ENCODE peak calls at places on chromosomes 16 and 17, in five cellular contexts. G is activated B cell treated with CpG ODN at 0.5 μM for 24 hours; E is neural crest cell; Q is HFFc6; Z is CD4-positive, alpha-beta T cell. X is an unnamed sample.

GRCh38 chr16:23009075-23009474 is 140.2 kb downstream of the USP31 start:
- DNase-seq in G (no peak), E (no peak), Q (no peak), Z (no peak), X (no peak)

GRCh38 chr17:42670925-42671657 is 5.7 kb downstream of the PLEKHH3 start:
- DNase-seq in G (no peak), E (no peak), Q (no peak), Z (no peak), X (no peak)

GRCh38 chr16:74726736-74727135 is 26.1 kb upstream of the MLKL start:
- DNase-seq in G (no peak), E (peak; percentile 48), Q (no peak), Z (no peak), X (no peak)

GRCh38 chr17:49762148-49762941 is 1.6 kb downstream of the FAM117A start:
- DNase-seq in G (no peak), E (no peak), Q (no peak), Z (no peak), X (no peak)

GRCh38 chr16:72836181-72836580 is 211.7 kb downstream of the ZFHX3 start:
- DNase-seq in G (no peak), E (no peak), Q (no peak), Z (no peak), X (no peak)

GRCh38 chr17:80836971-80837481 is 154.6 kb upstream of the CHMP6 start:
- DNase-seq in G (no peak), E (no peak), Q (no peak), Z (no peak), X (no peak)

GRCh38 chr16:75402821-75403475 is 30.4 kb downstream of the CFDP1 start:
- DNase-seq in G (no peak), E (no peak), Q (peak; percentile 35), Z (no peak), X (no peak)

GRCh38 chr17:41215681-41216080 is 10.8 kb upstream of the KRTAP9-2 start:
- DNase-seq in G (no peak), E (no peak), Q (no peak), Z (no peak), X (no peak)

GRCh38 chr17:49691677-49692191 is 13.8 kb upstream of the SPOP start:
- DNase-seq in G (no peak), E (no peak), Q (no peak), Z (no peak), X (no peak)

GRCh38 chr16:70429888-70430666 is 8.8 kb downstream of the ST3GAL2 start:
- DNase-seq in G (peak; percentile 60), E (no peak), Q (no peak), Z (no peak), X (no peak)

GRCh38 chr16:17591655-17592405 is 121.1 kb upstream of the XYLT1 start:
- DNase-seq in G (no peak), E (no peak), Q (no peak), Z (peak; percentile 5), X (no peak)
- TF ChIP-seq CTCF in G (no peak), E (no peak), Q (peak; percentile 14), Z (no peak), X (no peak)

GRCh38 chr16:17658881-17659280 is 188.1 kb upstream of the XYLT1 start:
- DNase-seq in G (no peak), E (no peak), Q (no peak), Z (no peak), X (no peak)
- TF ChIP-seq CTCF in G (no peak), E (no peak), Q (no peak), Z (no peak), X (no peak)

DNA sequence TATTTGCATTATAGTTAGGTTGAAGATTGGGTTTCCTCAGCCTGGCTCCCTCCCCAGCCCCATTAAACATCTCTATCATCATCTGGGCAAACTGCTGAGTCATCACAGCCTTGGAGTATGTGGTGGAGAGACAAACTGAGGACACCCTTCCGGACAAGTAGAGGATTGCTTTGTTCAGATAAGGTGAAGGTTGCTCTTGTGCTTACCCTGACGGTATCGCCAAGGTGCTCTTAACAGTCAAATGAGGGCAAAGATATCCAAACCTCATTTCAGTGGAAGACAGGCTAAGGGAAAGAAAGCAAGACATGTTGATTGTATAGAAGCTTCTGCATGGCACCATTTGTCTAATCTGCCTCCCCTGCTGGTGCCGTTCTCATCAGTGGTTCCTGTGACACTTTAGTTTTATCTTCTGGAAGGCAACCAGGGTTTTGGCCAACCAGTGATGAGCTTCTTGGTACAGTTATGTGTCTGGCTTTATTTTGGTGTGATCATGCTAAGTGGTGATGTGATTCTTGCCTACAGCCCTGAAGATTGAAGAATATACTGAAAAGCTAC is 56.9 kb upstream of the LGALS9 start:
- DNase-seq in G (no peak), E (no peak), Q (peak; percentile 25), Z (no peak), X (no peak)
- TF ChIP-seq CTCF in G (no peak), E (no peak), Q (no peak), Z (no peak), X (no peak)

GRCh38 chr17:13909901-13910519 is 159.3 kb upstream of the COX10 start:
- DNase-seq in G (no peak), E (no peak), Q (no peak), Z (no peak), X (no peak)
- TF ChIP-seq CTCF in G (no peak), E (no peak), Q (peak; percentile 26), Z (no peak), X (peak; percentile 10)

GRCh38 chr17:17146791-17147406 is 59.2 kb downstream of the PLD6 start:
- DNase-seq in G (no peak), E (no peak), Q (no peak), Z (no peak), X (no peak)
- TF ChIP-seq CTCF in G (no peak), E (peak; percentile 47), Q (peak; percentile 55), Z (peak; percentile 13), X (peak; percentile 26)

GRCh38 chr17:44084131-44084538 is 13.6 kb downstream of the G6PC3 start:
- DNase-seq in G (no peak), E (no peak), Q (no peak), Z (no peak), X (no peak)
- TF ChIP-seq CTCF in G (no peak), E (peak; percentile 46), Q (peak; percentile 75), Z (no peak), X (peak; percentile 46)

DNA sequence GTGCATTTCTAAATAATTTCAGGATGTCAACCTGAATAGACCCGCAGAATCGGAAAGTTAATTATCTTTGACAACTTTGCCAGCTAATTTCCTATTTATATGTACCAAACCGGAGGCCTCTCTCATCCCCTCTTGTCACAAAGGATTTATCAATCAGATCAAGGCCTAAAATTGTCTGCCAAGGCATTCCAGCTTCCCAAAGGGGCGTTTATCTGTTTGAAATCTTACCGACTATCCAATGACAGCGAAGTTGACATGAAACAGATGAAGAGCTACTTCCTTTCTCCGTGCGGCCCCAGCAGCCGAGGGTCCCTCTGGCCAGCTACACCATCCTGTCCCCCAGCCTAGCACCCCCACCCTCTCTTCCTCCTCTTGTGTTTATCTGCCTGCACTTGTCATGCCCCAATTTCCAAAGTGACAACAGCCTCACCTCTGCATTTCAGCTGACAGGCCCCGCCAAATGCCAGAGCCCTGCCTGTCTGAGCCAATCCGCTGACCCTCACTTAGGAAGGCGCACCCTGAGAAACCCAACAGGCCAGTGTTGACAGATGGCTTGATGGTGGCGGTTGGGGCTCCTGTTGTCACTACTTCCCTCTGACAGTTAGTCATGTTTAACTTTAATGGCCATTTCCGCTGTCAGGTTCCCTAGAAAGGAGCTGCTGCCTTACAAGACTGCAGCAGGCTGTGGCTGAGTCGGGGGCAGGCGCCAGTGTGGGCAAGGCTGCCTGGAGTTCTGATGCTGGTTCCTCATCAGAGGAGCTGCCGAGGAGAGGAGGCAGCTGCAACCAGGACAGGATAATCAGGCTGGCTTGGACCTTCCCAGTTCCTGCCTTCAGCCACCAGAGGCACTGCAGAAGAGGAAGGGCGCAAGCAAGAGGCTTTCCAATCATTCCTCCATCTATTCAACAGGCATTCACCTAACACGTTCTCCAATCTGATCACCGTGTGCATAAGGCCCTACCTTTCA is 223.4 kb upstream of the DYNLRB2 start:
- DNase-seq in G (no peak), E (no peak), Q (no peak), Z (no peak), X (no peak)
- TF ChIP-seq CTCF in G (no peak), E (peak; percentile 39), Q (peak; percentile 65), Z (no peak), X (peak; percentile 30)

DNA sequence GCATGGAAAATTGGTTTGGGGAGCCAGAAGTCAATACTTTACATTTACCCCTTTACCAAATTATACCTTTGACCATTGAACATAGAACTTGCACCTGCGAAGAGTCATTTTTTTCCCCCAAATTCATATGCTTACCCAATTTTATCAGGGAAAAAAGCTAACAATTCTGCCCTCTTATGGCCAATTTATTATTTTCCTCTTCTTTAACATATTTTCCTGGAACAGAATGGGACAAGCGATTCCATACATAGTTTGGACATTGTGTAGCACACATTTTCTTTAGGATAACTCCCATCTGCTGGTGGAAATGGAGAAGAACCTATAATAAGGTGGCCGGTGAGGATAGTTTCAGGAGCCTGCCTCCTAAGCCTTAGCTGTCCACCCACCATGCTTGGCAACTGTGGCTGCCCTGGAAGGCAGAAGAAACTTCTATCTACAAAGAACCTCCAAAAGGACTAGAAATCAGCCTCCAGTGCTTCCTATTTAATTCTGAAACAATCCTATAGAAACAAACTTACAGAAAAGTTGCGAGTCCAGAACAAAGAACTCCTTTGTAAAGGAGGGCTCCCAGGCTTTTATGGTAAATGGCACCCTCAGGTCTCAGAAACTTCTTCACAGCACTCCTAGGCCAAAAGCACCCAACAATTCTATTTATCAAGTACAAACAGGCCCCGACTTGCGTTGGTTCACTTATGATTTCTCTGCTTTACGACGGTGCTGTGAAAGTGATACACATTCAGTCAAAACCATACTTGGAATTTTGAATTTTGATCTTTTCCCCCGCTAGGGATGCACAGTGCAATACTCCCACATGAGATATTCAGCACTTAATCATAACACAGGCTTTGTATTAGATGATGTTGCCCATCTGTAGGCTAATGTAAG is 64.1 kb upstream of the CACNG4 start:
- DNase-seq in G (no peak), E (no peak), Q (peak; percentile 50), Z (no peak), X (no peak)
- TF ChIP-seq CTCF in G (no peak), E (peak; percentile 54), Q (peak; percentile 74), Z (no peak), X (peak; percentile 9)